ENCODE peak calls at places on chromosomes 12 and 14, in eight cellular contexts. S is body of pancreas, M is cardiac fibroblast, V is HFF-Myc, L is RWPE1, G is GM23338, C is AG09309, B is lower lobe of right lung. K is an unnamed sample.

GRCh38 chr12:97513921-97514320 is 51.3 kb downstream of the RMST start:
- DNase-seq in L (no peak), M (no peak), B (no peak), S (no peak), V (no peak), C (no peak), G (no peak), K (no peak)

GRCh38 chr12:91877022-91877421 is 268.6 kb downstream of the BTG1 start:
- DNase-seq in S (no peak), L (no peak), V (peak; percentile 6), B (peak; percentile 62), G (no peak), M (peak; percentile 76), C (no peak), K (peak; percentile 10)

GRCh38 chr12:65152586-65152985 is 16.8 kb upstream of the LEMD3 start:
- DNase-seq in V (no peak), L (no peak), M (peak; percentile 40), C (no peak), G (no peak), S (no peak), B (no peak), K (no peak)

GRCh38 chr12:21987786-21988185 is 46.6 kb upstream of the ABCC9 start:
- DNase-seq in M (no peak), L (no peak), V (no peak), C (no peak), B (no peak), S (no peak), G (no peak), K (no peak)

GRCh38 chr14:104724981-104725771 is 1.1 kb downstream of the ADSS1 start:
- DNase-seq in L (no peak), M (peak; percentile 47), B (no peak), V (no peak), S (no peak), G (peak; percentile 84), C (no peak), K (no peak)

GRCh38 chr12:96981053-96981452 is 74.0 kb downstream of the NEDD1 start:
- DNase-seq in B (no peak), L (peak; percentile 4), M (peak; percentile 94), C (peak; percentile 73), S (no peak), V (peak; percentile 70), G (no peak), K (no peak)

GRCh38 chr12:119328111-119328510 is 6.4 kb upstream of the CCDC60 start:
- DNase-seq in V (no peak), C (no peak), G (peak; percentile 79), S (no peak), B (no peak), M (no peak), L (no peak), K (no peak)

GRCh38 chr12:57471661-57472060 is 8.0 kb downstream of the ARHGAP9 start:
- DNase-seq in M (no peak), B (no peak), S (no peak), G (no peak), V (no peak), L (no peak), C (no peak), K (no peak)

GRCh38 chr14:88245321-88245720 is 77.7 kb downstream of the KCNK10 start:
- DNase-seq in G (peak; percentile 25), V (no peak), B (no peak), C (no peak), M (no peak), S (no peak), L (no peak), K (no peak)

GRCh38 chr14:58873228-58873953 is 235.6 kb downstream of the DACT1 start:
- DNase-seq in M (no peak), G (no peak), B (no peak), C (no peak), V (no peak), L (no peak), S (no peak), K (no peak)

GRCh38 chr14:68643673-68644072 is 149.2 kb downstream of the ZFP36L1 start:
- DNase-seq in B (no peak), S (no peak), C (no peak), L (no peak), V (no peak), M (no peak), G (peak; percentile 27), K (no peak)

GRCh38 chr14:79248771-79249170 is 962.5 kb downstream of the DIO2 start:
- DNase-seq in G (no peak), M (no peak), S (no peak), L (no peak), C (no peak), V (no peak), B (no peak), K (no peak)

GRCh38 chr14:49641697-49642129 is 6.7 kb upstream of the DNAAF2 start:
- DNase-seq in L (no peak), C (no peak), B (no peak), V (no peak), G (peak; percentile 14), M (no peak), S (peak; percentile 83), K (no peak)

DNA sequence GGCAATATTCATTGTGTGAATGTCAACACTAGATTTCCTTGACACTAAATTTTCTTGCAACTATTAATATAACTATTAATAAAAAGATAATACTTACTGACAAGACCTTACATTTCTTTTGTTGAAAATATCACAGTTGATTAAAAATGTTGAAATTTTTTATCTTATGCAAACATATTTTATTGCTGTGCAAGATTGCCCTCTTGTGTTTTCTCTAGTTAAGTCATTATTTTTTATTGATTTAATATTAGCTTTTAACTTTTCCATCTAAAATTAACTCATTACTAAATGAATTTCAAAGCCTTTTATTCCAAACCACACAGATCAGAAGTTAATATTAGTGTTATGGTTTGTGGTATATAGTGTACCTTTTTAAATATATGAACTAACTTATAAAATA is 11.7 kb upstream of the NAA30 start:
- DNase-seq in B (no peak), L (no peak), C (no peak), G (no peak), S (no peak), V (no peak), M (peak; percentile 41), K (no peak)
- TF ChIP-seq CTCF in B (no peak), L (no peak), C (no peak), G (no peak), S (no peak), V (no peak), M (peak; percentile 10), K (no peak)

GRCh38 chr14:33674716-33675115 is 276.2 kb downstream of the EGLN3 start:
- DNase-seq in L (no peak), S (no peak), M (no peak), G (no peak), C (no peak), B (no peak), V (no peak), K (no peak)

GRCh38 chr14:33675415-33676130 is 275.3 kb downstream of the EGLN3 start:
- DNase-seq in G (no peak), M (no peak), S (no peak), L (no peak), B (no peak), V (no peak), C (no peak), K (no peak)

GRCh38 chr14:33678012-33678411 is 272.9 kb downstream of the EGLN3 start:
- DNase-seq in M (no peak), V (no peak), L (no peak), S (no peak), C (no peak), G (no peak), B (no peak), K (no peak)

GRCh38 chr14:33679025-33679424 is 271.8 kb downstream of the EGLN3 start:
- DNase-seq in V (no peak), S (no peak), B (no peak), G (no peak), M (no peak), L (no peak), C (no peak), K (no peak)

DNA sequence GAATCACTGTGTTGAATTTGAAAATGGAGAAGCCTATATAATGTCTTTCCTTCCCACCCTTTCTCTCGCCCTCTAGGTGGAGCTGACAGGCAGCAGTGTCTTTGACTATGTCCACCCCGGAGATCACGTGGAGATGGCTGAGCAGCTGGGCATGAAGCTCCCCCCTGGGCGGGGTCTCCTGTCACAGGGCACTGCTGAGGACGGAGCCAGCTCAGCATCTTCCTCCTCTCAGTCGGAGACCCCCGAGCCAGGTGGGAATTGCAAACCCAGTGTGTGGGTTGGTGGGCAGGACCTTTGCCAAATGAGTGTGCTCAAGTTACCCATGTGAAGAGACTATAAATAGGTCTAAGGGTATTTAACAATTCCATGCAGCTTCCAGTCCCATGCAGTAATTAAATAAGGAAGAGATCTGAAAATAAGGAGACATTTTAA is 274.7 kb downstream of the EGLN3 start:
- DNase-seq in C (no peak), M (peak; percentile 65), S (peak; percentile 12), B (peak; percentile 49), V (no peak), L (peak; percentile 52), G (peak; percentile 88), K (no peak)
- TF ChIP-seq CTCF in C (peak; percentile 56), M (peak; percentile 58), S (no peak), B (no peak), V (peak; percentile 51), L (no peak), G (peak; percentile 83), K (no peak)

DNA sequence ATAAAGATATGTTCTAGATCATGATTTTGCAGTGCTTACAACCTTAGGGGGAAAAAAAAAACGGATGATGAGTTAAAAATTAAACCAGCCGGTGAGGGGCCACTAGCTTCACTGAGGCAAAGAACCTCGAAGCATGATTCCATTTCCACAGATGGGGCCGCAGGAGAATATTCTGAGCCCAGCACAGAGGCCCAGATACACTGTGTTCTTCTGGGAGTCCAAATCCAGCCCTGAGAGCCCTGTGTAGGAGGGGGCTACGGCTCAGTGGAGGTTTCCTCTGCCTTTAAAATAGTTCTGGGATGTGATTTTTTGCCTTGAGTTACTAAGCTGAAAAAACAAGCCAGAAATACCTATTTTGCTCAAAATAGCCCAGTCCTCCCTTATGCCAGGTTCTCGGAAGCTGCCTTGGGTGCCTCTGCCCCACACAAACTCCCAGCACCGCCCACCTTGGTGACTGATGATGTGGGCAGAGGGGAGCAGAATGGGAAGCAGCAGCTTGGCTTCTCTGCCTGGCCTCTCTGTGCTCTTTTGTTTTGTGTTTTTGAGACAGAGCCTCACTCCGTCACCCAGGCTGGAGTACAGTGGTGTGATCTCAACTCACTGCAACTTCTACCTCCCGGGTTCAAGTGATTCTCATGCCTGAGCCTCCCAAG is 105.4 kb upstream of the BCL2L14 start:
- DNase-seq in G (no peak), M (no peak), L (no peak), B (no peak), S (no peak), C (no peak), V (no peak), K (no peak)
- TF ChIP-seq CTCF in G (no peak), M (no peak), L (no peak), B (no peak), S (no peak), C (no peak), V (no peak), K (no peak)

DNA sequence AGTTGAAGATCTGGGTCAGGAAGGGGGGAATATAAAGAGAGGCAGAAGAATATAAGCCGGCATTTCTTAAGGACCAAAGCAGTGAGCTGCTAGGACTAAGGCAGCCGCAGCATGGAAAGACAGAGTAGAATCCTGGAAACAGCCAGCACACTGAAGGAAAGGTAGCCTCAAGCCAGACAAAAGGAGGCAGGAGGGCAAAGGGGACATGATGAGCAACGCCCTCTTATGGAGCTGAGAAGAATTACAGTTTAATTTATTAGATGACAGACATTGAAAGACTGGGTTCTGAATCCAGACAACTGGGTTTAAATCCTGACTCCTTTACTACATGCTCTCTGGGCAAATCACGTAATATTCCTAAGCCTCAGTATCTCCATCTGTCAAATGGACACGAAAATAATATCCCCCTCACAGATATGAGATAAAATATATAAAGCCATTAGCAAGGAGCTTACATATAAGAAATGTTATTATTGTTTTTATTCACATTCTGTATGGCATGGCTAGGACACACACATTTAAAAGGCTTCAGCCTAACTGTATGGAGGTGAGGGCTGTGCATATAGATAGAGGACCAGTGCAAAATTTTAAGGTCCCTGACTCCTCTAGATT is 8.1 kb upstream of the PCED1B start:
- DNase-seq in C (no peak), L (no peak), B (no peak), S (no peak), M (peak; percentile 33), V (no peak), G (peak; percentile 82), K (no peak)
- TF ChIP-seq CTCF in C (peak; percentile 35), L (peak; percentile 30), B (peak; percentile 37), S (no peak), M (peak; percentile 49), V (peak; percentile 62), G (peak; percentile 77), K (peak; percentile 35)

K was measured in GM10248.